ENCODE peak calls at places on chromosomes 7 and 10, in nine cellular contexts. T is cardiac fibroblast, P is GM13977, E is nephron progenitor cell, V is AG09309, D is Calu3, Y is testis, I is AG04449, O is fibroblast of lung. X is an unnamed sample.

GRCh38 chr7:70695804-70696104 is 436.2 kb upstream of the GALNT17 start:
- DNase-seq in P (peak), Y (no peak), V (no peak), O (peak), T (no peak), E (no peak), D (no peak), I (no peak), X (no peak)

GRCh38 chr10:95289003-95289920 is 1.5 kb downstream of the PDLIM1 start:
- DNase-seq in T (no peak), D (no peak), O (no peak), V (no peak), I (no peak), E (no peak), Y (no peak), P (no peak), X (no peak)

GRCh38 chr7:35647171-35647574 is 47.8 kb downstream of the HERPUD2 start:
- DNase-seq in D (no peak), P (no peak), T (peak), Y (peak), I (no peak), O (no peak), V (no peak), E (no peak), X (no peak)

GRCh38 chr10:100836891-100837290 is 75.9 kb upstream of the SLF2 start:
- DNase-seq in I (no peak), V (no peak), P (no peak), E (no peak), D (no peak), T (no peak), O (no peak), Y (no peak), X (no peak)

GRCh38 chr7:47473499-47474210 is 108.3 kb downstream of the TNS3 start:
- DNase-seq in Y (no peak), V (no peak), P (no peak), D (no peak), O (no peak), I (no peak), E (no peak), T (no peak), X (no peak)

GRCh38 chr7:150586068-150586777 is 19.0 kb downstream of the GIMAP4 start:
- DNase-seq in T (no peak), O (no peak), D (no peak), I (no peak), E (no peak), V (no peak), Y (no peak), P (no peak), X (no peak)

GRCh38 chr10:122422266-122422980 is 32.0 kb upstream of the ARMS2 start:
- DNase-seq in V (no peak), T (no peak), D (no peak), E (no peak), P (no peak), O (no peak), I (no peak), Y (no peak), X (no peak)

GRCh38 chr7:64882341-64883112 is 20.5 kb upstream of the ZNF273 start:
- DNase-seq in I (no peak), D (no peak), P (peak), T (peak), O (peak), E (no peak), V (no peak), Y (peak), X (peak)

GRCh38 chr7:84981038-84981601 is 205.7 kb downstream of the SEMA3D start:
- DNase-seq in Y (no peak), E (no peak), T (no peak), D (no peak), I (no peak), V (peak), O (no peak), P (no peak), X (no peak)

GRCh38 chr10:102646610-102647432 is 2.5 kb downstream of the TRIM8 start:
- DNase-seq in I (no peak), T (peak), O (no peak), D (no peak), V (no peak), E (peak), Y (peak), P (no peak), X (peak)

GRCh38 chr7:157459966-157460365 is 123.2 kb downstream of the DNAJB6 start:
- DNase-seq in D (no peak), O (no peak), I (no peak), E (no peak), T (no peak), Y (no peak), P (no peak), V (no peak), X (no peak)

GRCh38 chr10:77297370-77297692 is 340.3 kb downstream of the KCNMA1 start:
- DNase-seq in I (no peak), O (peak), P (no peak), D (no peak), T (peak), Y (no peak), E (no peak), V (peak), X (no peak)

GRCh38 chr7:31815796-31816195 is 128.8 kb downstream of the PPP1R17 start:
- DNase-seq in I (no peak), O (peak), E (no peak), Y (no peak), P (no peak), T (peak), V (no peak), D (peak), X (no peak)

GRCh38 chr10:101709359-101710063 is 14.5 kb upstream of the FBXW4 start:
- DNase-seq in D (no peak), I (no peak), O (peak), E (no peak), Y (no peak), T (no peak), P (no peak), V (no peak), X (no peak)

GRCh38 chr10:124105045-124105444 is 11.6 kb upstream of the CHST15 start:
- DNase-seq in P (no peak), I (no peak), T (no peak), D (no peak), E (no peak), Y (no peak), O (no peak), V (no peak), X (no peak)

GRCh38 chr10:86861351-86861750 is 96.1 kb downstream of the MMRN2 start:
- DNase-seq in V (no peak), Y (no peak), T (no peak), O (no peak), E (no peak), D (no peak), I (no peak), P (no peak), X (no peak)

GRCh38 chr10:100364735-100365391 is 17.8 kb downstream of the SCD start:
- DNase-seq in Y (peak), T (peak), E (no peak), D (peak), P (no peak), O (peak), V (peak), I (no peak), X (peak)

GRCh38 chr7:44213872-44214595 is 13.3 kb downstream of the YKT6 start:
- DNase-seq in T (peak), E (peak), O (peak), V (no peak), D (peak), Y (no peak), I (no peak), P (peak), X (no peak)

GRCh38 chr10:22764639-22765038 is 50.3 kb upstream of the PIP4K2A start:
- DNase-seq in Y (peak), P (no peak), D (no peak), I (no peak), T (no peak), E (no peak), V (no peak), O (no peak), X (peak)

GRCh38 chr10:97412891-97413304 is 11.8 kb upstream of the RRP12 start:
- DNase-seq in T (no peak), I (no peak), P (no peak), V (no peak), O (peak), Y (no peak), E (no peak), D (peak), X (no peak)

GRCh38 chr10:35359873-35360272 is 23.6 kb downstream of the CCNY start:
- DNase-seq in D (no peak), T (no peak), V (no peak), O (no peak), Y (no peak), P (no peak), I (no peak), E (no peak), X (no peak)

GRCh38 chr10:86144301-86144700 is 222.3 kb downstream of the GRID1 start:
- DNase-seq in D (no peak), E (no peak), T (no peak), P (no peak), Y (no peak), O (no peak), V (no peak), I (no peak), X (no peak)

GRCh38 chr7:20241491-20242261 is 24.5 kb upstream of the MACC1 start:
- DNase-seq in T (peak), E (no peak), O (peak), D (peak), V (peak), Y (no peak), I (peak), P (no peak), X (no peak)

GRCh38 chr10:70234668-70235447 is 1.6 kb upstream of the PPA1 start:
- DNase-seq in D (no peak), E (no peak), Y (peak), I (peak), P (no peak), O (peak), V (peak), T (peak), X (peak)

GRCh38 chr10:77605466-77605865 is 32.1 kb downstream of the KCNMA1 start:
- DNase-seq in O (no peak), P (no peak), Y (no peak), T (no peak), V (no peak), E (no peak), D (no peak), I (no peak), X (no peak)

GRCh38 chr7:155984609-155985405 is 172.5 kb upstream of the SHH start:
- DNase-seq in O (no peak), T (no peak), Y (no peak), I (no peak), V (no peak), E (no peak), P (no peak), D (no peak), X (no peak)

GRCh38 chr7:129438839-129439640 is 4.8 kb downstream of the STRIP2 start:
- DNase-seq in D (peak), O (peak), T (peak), V (no peak), Y (no peak), I (no peak), E (no peak), P (no peak), X (no peak)

GRCh38 chr10:30931094-30931493 is 100.6 kb downstream of the ZNF438 start:
- DNase-seq in E (no peak), I (no peak), P (peak), T (peak), D (no peak), Y (no peak), O (no peak), V (no peak), X (no peak)

GRCh38 chr10:35765039-35765662 is 123.1 kb upstream of the FZD8 start:
- DNase-seq in E (peak), O (peak), V (no peak), T (no peak), I (no peak), P (no peak), D (peak), Y (peak), X (no peak)

GRCh38 chr7:6407434-6407833 is 40.3 kb downstream of the DAGLB start:
- DNase-seq in I (no peak), P (no peak), O (no peak), D (no peak), T (no peak), E (no peak), V (no peak), Y (no peak), X (no peak)

GRCh38 chr7:36762394-36762793 is 38.1 kb upstream of the AOAH start:
- DNase-seq in P (no peak), E (no peak), I (no peak), Y (no peak), O (no peak), D (no peak), T (no peak), V (no peak), X (no peak)

GRCh38 chr10:63720072-63720537 is 198.9 kb downstream of the REEP3 start:
- DNase-seq in T (peak), Y (peak), I (no peak), P (peak), E (peak), O (peak), V (no peak), D (peak), X (no peak)

GRCh38 chr10:87684001-87684628 is 24.4 kb downstream of the PAPSS2 start:
- DNase-seq in E (no peak), P (no peak), D (no peak), T (no peak), Y (no peak), V (no peak), O (no peak), I (no peak), X (no peak)

GRCh38 chr10:70596110-70596798 is 6.3 kb downstream of the PRF1 start:
- DNase-seq in O (no peak), T (no peak), D (no peak), E (no peak), P (no peak), V (no peak), Y (no peak), I (no peak), X (no peak)

GRCh38 chr7:21538936-21539335 is 3.9 kb upstream of the DNAH11 start:
- DNase-seq in D (no peak), P (no peak), T (no peak), Y (no peak), E (no peak), O (no peak), I (no peak), V (no peak), X (no peak)

GRCh38 chr10:10658157-10658556 is 359.5 kb upstream of the CELF2 start:
- DNase-seq in T (peak), O (peak), Y (no peak), I (no peak), E (no peak), V (no peak), P (no peak), D (no peak), X (no peak)

GRCh38 chr10:57815926-57816325 is 451.8 kb downstream of the IPMK start:
- DNase-seq in I (no peak), O (no peak), T (no peak), E (no peak), D (peak), V (no peak), P (no peak), Y (no peak), X (no peak)

GRCh38 chr7:142807855-142808460 is 37.2 kb downstream of the PRSS2 start:
- DNase-seq in V (no peak), O (peak), P (no peak), E (no peak), D (no peak), Y (no peak), I (no peak), T (peak), X (no peak)

GRCh38 chr10:101441539-101442455 is 87.8 kb downstream of the BTRC start:
- DNase-seq in O (peak), V (peak), D (peak), I (peak), E (peak), P (peak), T (peak), Y (peak), X (peak)

GRCh38 chr7:52150952-52151351 is 834.3 kb upstream of the COBL start:
- DNase-seq in T (no peak), O (no peak), Y (no peak), I (no peak), D (no peak), P (no peak), V (no peak), E (no peak), X (no peak)

DNA sequence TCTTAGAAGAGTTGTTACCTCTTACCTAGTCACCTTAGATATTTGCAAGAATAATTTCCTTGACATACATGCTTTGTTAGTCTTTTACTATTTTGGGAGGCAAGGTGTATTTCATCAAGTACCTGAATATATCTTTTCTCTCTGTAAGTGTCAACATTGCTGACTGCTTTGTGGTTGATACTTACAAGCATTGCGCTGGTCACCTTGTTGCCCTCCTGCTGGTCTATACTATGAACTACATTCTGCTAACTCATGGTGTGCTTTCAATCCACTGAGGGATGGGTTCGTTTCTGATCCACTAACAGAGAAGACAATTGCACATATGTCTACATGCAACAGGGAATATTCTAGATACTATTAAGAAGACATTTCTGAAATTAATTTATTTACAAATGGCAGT is 837.8 kb upstream of the COBL start:
- DNase-seq in Y (no peak), O (no peak), E (no peak), D (no peak), P (no peak), V (no peak), I (no peak), T (no peak), X (no peak)
- TF ChIP-seq CTCF in Y (no peak), O (no peak), E (peak), D (no peak), P (no peak), V (no peak), I (no peak), T (peak), X (no peak)

GRCh38 chr7:144019457-144019856 is 19.3 kb downstream of the OR6B1 start:
- DNase-seq in O (peak), V (peak), I (peak), D (no peak), Y (peak), P (no peak), E (no peak), T (peak), X (no peak)
- TF ChIP-seq CTCF in O (no peak), V (no peak), I (no peak), D (no peak), Y (no peak), P (no peak), E (no peak), T (peak), X (no peak)

GRCh38 chr7:7756577-7756976 is 38.2 kb upstream of the RPA3 start:
- DNase-seq in P (no peak), O (no peak), V (no peak), I (no peak), T (no peak), D (no peak), Y (no peak), E (no peak), X (no peak)
- TF ChIP-seq CTCF in P (no peak), O (no peak), V (no peak), I (no peak), T (no peak), D (no peak), Y (no peak), E (no peak), X (no peak)

GRCh38 chr7:130982160-130982638 is 248.2 kb upstream of the KLF14 start:
- DNase-seq in V (no peak), D (no peak), O (peak), Y (no peak), E (no peak), P (peak), T (peak), I (no peak), X (no peak)

GRCh38 chr7:130985361-130985760 is 251.4 kb upstream of the KLF14 start:
- DNase-seq in T (no peak), Y (no peak), O (no peak), D (no peak), V (no peak), P (no peak), I (no peak), E (no peak), X (no peak)

GRCh38 chr7:130987092-130987491 is 253.1 kb upstream of the KLF14 start:
- DNase-seq in D (peak), V (no peak), E (no peak), P (no peak), T (no peak), O (peak), I (no peak), Y (no peak), X (no peak)

GRCh38 chr7:130986271-130986690 is 252.3 kb upstream of the KLF14 start:
- DNase-seq in O (no peak), P (no peak), E (no peak), T (peak), I (no peak), Y (no peak), V (no peak), D (no peak), X (no peak)

GRCh38 chr7:130982651-130983050 is 248.6 kb upstream of the KLF14 start:
- DNase-seq in T (no peak), E (no peak), Y (no peak), O (no peak), I (no peak), D (no peak), V (no peak), P (no peak), X (no peak)
- TF ChIP-seq CTCF in T (no peak), E (no peak), Y (no peak), O (no peak), I (no peak), D (no peak), V (no peak), P (no peak), X (no peak)

DNA sequence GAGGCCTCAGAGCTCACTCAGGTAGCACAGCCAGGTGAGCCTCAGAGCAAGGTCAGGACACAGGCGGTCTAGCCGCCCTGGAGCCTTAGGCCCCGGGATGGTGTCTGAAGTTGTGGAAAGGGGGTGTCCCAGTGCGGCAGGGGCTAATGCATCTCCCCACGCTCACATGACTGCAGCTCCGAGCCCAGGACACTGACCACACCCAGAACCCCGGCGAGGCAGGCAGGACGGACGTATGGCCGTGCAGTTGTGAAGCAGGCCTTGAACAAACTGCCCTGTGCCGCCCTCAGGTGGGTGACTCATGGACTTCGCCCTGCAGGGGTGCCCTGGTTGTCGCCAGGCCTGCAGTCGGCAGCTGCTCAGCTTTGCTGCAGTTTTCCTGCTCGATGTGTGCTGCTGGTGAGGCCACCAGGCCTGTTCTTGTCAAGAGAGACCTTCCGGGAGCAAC is 5.0 kb upstream of the PRKAR1B start:
- DNase-seq in E (no peak), V (no peak), Y (peak), I (no peak), P (no peak), T (peak), O (peak), D (peak), X (no peak)
- TF ChIP-seq CTCF in E (no peak), V (peak), Y (peak), I (no peak), P (peak), T (no peak), O (no peak), D (no peak), X (no peak)

GRCh38 chr10:84076540-84077195 is 62.6 kb upstream of the GHITM start:
- DNase-seq in I (no peak), T (peak), E (no peak), Y (no peak), V (no peak), P (peak), D (no peak), O (peak), X (no peak)
- TF ChIP-seq CTCF in I (peak), T (peak), E (peak), Y (no peak), V (peak), P (peak), D (no peak), O (peak), X (no peak)

DNA sequence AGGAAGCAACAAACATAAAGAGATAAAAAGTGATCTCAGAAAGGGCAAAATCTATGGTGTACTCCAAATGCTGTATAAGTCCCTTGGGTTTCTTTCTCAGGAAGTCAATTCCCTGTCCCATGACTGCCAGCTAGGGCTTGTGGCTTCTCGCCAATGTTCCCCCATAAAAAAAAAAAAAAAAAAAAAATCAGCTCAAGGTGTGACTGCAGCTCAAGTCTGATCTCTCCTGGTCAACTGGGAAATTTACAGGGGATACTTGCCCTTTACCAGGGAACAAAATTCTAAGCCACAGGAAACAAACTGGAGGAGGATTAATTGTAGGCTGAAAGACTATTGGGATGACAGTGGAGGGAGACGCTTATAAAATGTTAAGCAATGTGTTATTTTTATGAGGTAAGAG is 76.0 kb downstream of the PCGF5 start:
- DNase-seq in O (peak), V (no peak), I (no peak), E (no peak), T (peak), P (no peak), Y (no peak), D (no peak), X (no peak)
- TF ChIP-seq CTCF in O (peak), V (peak), I (no peak), E (peak), T (peak), P (peak), Y (no peak), D (no peak), X (no peak)

GRCh38 chr7:153193144-153193595 is 433.6 kb downstream of the ACTR3B start:
- DNase-seq in I (no peak), D (no peak), V (no peak), P (peak), T (peak), O (no peak), E (peak), Y (peak), X (no peak)
- TF ChIP-seq CTCF in I (no peak), D (no peak), V (no peak), P (peak), T (peak), O (no peak), E (peak), Y (peak), X (peak)